ENCODE peak calls at places on chromosomes 12 and 14, in seven cellular contexts. One of them, this sample, is unnamed.

GRCh38 chr12:104648746-104649145 is 192.0 kb downstream of the CHST11 start:
- DNase-seq in stimulated activated CD8-positive, alpha-beta memory T cell treated with anti-CD3 and anti-CD28 coated beads, Interleukin-2, amount 100 ng/mL, for 1 hour: no peak
- DNase-seq in AG10803: no peak
- DNase-seq in activated T-cell treated with anti-CD3 and anti-CD28 coated beads, Interleukin-2, amount 50 U/mL, for 1 hour: no peak
- DNase-seq in skeletal muscle cell: no peak
- DNase-seq in nephron progenitor cell: no peak
- DNase-seq in HepG2: no peak
- DNase-seq in this sample: no peak

GRCh38 chr14:62097072-62097471 is 334.9 kb downstream of the SNAPC1 start:
- DNase-seq in stimulated activated CD8-positive, alpha-beta memory T cell treated with anti-CD3 and anti-CD28 coated beads, Interleukin-2, amount 100 ng/mL, for 1 hour: no peak
- DNase-seq in AG10803: no peak
- DNase-seq in activated T-cell treated with anti-CD3 and anti-CD28 coated beads, Interleukin-2, amount 50 U/mL, for 1 hour: no peak
- DNase-seq in skeletal muscle cell: no peak
- DNase-seq in nephron progenitor cell: no peak
- DNase-seq in HepG2: no peak
- DNase-seq in this sample: no peak

GRCh38 chr14:33938131-33938949 is 12.5 kb downstream of the EGLN3 start:
- DNase-seq in stimulated activated CD8-positive, alpha-beta memory T cell treated with anti-CD3 and anti-CD28 coated beads, Interleukin-2, amount 100 ng/mL, for 1 hour: no peak
- DNase-seq in AG10803: peak; percentile 10
- DNase-seq in activated T-cell treated with anti-CD3 and anti-CD28 coated beads, Interleukin-2, amount 50 U/mL, for 1 hour: no peak
- DNase-seq in skeletal muscle cell: no peak
- DNase-seq in nephron progenitor cell: peak; percentile 38
- DNase-seq in HepG2: peak; percentile 49
- DNase-seq in this sample: no peak

GRCh38 chr12:104578453-104578852 is 121.7 kb downstream of the CHST11 start:
- DNase-seq in stimulated activated CD8-positive, alpha-beta memory T cell treated with anti-CD3 and anti-CD28 coated beads, Interleukin-2, amount 100 ng/mL, for 1 hour: no peak
- DNase-seq in AG10803: peak; percentile 83
- DNase-seq in activated T-cell treated with anti-CD3 and anti-CD28 coated beads, Interleukin-2, amount 50 U/mL, for 1 hour: no peak
- DNase-seq in skeletal muscle cell: peak; percentile 47
- DNase-seq in nephron progenitor cell: no peak
- DNase-seq in HepG2: no peak
- DNase-seq in this sample: no peak

GRCh38 chr12:113422030-113422900 is at the start of gene SDSL:
- DNase-seq in stimulated activated CD8-positive, alpha-beta memory T cell treated with anti-CD3 and anti-CD28 coated beads, Interleukin-2, amount 100 ng/mL, for 1 hour: no peak
- DNase-seq in AG10803: peak; percentile 71
- DNase-seq in activated T-cell treated with anti-CD3 and anti-CD28 coated beads, Interleukin-2, amount 50 U/mL, for 1 hour: no peak
- DNase-seq in skeletal muscle cell: peak; percentile 64
- DNase-seq in nephron progenitor cell: peak; percentile 37
- DNase-seq in HepG2: peak; percentile 48
- DNase-seq in this sample: no peak

GRCh38 chr12:28290262-28290661 is 100.0 kb downstream of the CCDC91 start:
- DNase-seq in stimulated activated CD8-positive, alpha-beta memory T cell treated with anti-CD3 and anti-CD28 coated beads, Interleukin-2, amount 100 ng/mL, for 1 hour: no peak
- DNase-seq in AG10803: no peak
- DNase-seq in activated T-cell treated with anti-CD3 and anti-CD28 coated beads, Interleukin-2, amount 50 U/mL, for 1 hour: no peak
- DNase-seq in skeletal muscle cell: no peak
- DNase-seq in nephron progenitor cell: no peak
- DNase-seq in HepG2: no peak
- DNase-seq in this sample: no peak

GRCh38 chr12:77925536-77926108 is 94.9 kb downstream of the NAV3 start:
- DNase-seq in stimulated activated CD8-positive, alpha-beta memory T cell treated with anti-CD3 and anti-CD28 coated beads, Interleukin-2, amount 100 ng/mL, for 1 hour: no peak
- DNase-seq in AG10803: peak; percentile 99
- DNase-seq in activated T-cell treated with anti-CD3 and anti-CD28 coated beads, Interleukin-2, amount 50 U/mL, for 1 hour: no peak
- DNase-seq in skeletal muscle cell: peak; percentile 86
- DNase-seq in nephron progenitor cell: peak; percentile 60
- DNase-seq in HepG2: peak; percentile 78
- DNase-seq in this sample: no peak

GRCh38 chr12:106774808-106775524 is 484 bp downstream of the RIC8B start:
- DNase-seq in stimulated activated CD8-positive, alpha-beta memory T cell treated with anti-CD3 and anti-CD28 coated beads, Interleukin-2, amount 100 ng/mL, for 1 hour: no peak
- DNase-seq in AG10803: no peak
- DNase-seq in activated T-cell treated with anti-CD3 and anti-CD28 coated beads, Interleukin-2, amount 50 U/mL, for 1 hour: no peak
- DNase-seq in skeletal muscle cell: no peak
- DNase-seq in nephron progenitor cell: no peak
- DNase-seq in HepG2: no peak
- DNase-seq in this sample: no peak

This sample was measured in activated effector memory CD4-positive, alpha-beta T cell treated with Interleukin-2 at 50 U/mL for 16 hours.